ENCODE peak calls at places on chromosomes 7 and 10, in four cellular contexts. C is lower lobe of right lung; V is activated CD8-positive, alpha-beta memory T cell treated with anti-CD3 and anti-CD28 coated beads, Interleukin-2, amount 50 U/mL, for 4 hours; G is MM.1S. K is an unnamed sample.

GRCh38 chr10:78292987-78293865 is 259.6 kb downstream of the RPS24 start:
- DNase-seq in C (no peak), V (no peak), G (no peak), K (no peak)

GRCh38 chr7:100171087-100171681 is 2.8 kb upstream of the GAL3ST4 start:
- DNase-seq in C (no peak), V (peak), G (no peak), K (no peak)

GRCh38 chr10:84818956-84819355 is 490.6 kb downstream of the CCSER2 start:
- DNase-seq in C (no peak), V (no peak), G (no peak), K (no peak)

GRCh38 chr7:36370046-36370445 is 19.6 kb upstream of the ANLN start:
- DNase-seq in C (no peak), V (no peak), G (no peak), K (no peak)

GRCh38 chr7:150449206-150449956 is 1.0 kb upstream of the GIMAP8 start:
- DNase-seq in C (no peak), V (no peak), G (no peak), K (no peak)

GRCh38 chr7:139523199-139523941 is at the start of gene CLEC2L:
- DNase-seq in C (no peak), V (no peak), G (no peak), K (no peak)

GRCh38 chr7:44771358-44771757 is 22.7 kb downstream of the ZMIZ2 start:
- DNase-seq in C (no peak), V (no peak), G (no peak), K (no peak)

GRCh38 chr7:37732253-37732652 is 48.7 kb downstream of the GPR141 start:
- DNase-seq in C (no peak), V (no peak), G (peak), K (peak)

GRCh38 chr7:37320140-37320839 is 128.4 kb downstream of the ELMO1 start:
- DNase-seq in C (no peak), V (no peak), G (no peak), K (no peak)

GRCh38 chr10:102287991-102288390 is 42.7 kb downstream of the GBF1 start:
- DNase-seq in C (no peak), V (no peak), G (no peak), K (no peak)

GRCh38 chr7:46606771-46607170 is 685.7 kb upstream of the IGFBP3 start:
- DNase-seq in C (no peak), V (no peak), G (no peak), K (no peak)

GRCh38 chr7:69668339-69668738 is 70.1 kb downstream of the AUTS2 start:
- DNase-seq in C (no peak), V (no peak), G (no peak), K (no peak)

GRCh38 chr7:158685727-158686126 is 18.9 kb downstream of the NCAPG2 start:
- DNase-seq in C (no peak), V (no peak), G (no peak), K (no peak)

GRCh38 chr7:36796850-36797618 is 72.7 kb upstream of the AOAH start:
- DNase-seq in C (no peak), V (no peak), G (no peak), K (no peak)

GRCh38 chr7:155459867-155460461 is 2.0 kb downstream of the EN2 start:
- DNase-seq in C (no peak), V (no peak), G (no peak), K (peak)

GRCh38 chr10:86969421-86970041 is 1.2 kb downstream of the ADIRF start:
- DNase-seq in C (no peak), V (no peak), G (no peak), K (peak)

GRCh38 chr7:92836489-92837213 is at the start of gene CDK6:
- DNase-seq in C (peak), V (peak), G (peak), K (peak)

GRCh38 chr7:140541176-140541512 is 61.8 kb upstream of the MKRN1 start:
- DNase-seq in C (no peak), V (no peak), G (no peak), K (no peak)

GRCh38 chr7:140525741-140526140 is 46.4 kb upstream of the MKRN1 start:
- DNase-seq in C (no peak), V (peak), G (peak), K (no peak)

GRCh38 chr10:126268104-126268900 is 120.0 kb downstream of the ADAM12 start:
- DNase-seq in C (no peak), V (no peak), G (no peak), K (no peak)

GRCh38 chr10:46555713-46556514 is 544 bp downstream of the GPRIN2 start:
- DNase-seq in C (peak), V (peak), G (peak), K (peak)

GRCh38 chr7:25260862-25261454 is 32.7 kb upstream of the NPVF start:
- DNase-seq in C (no peak), V (no peak), G (peak), K (no peak)

GRCh38 chr10:49398000-49398861 is 2.3 kb upstream of the DRGX start:
- DNase-seq in C (peak), V (peak), G (no peak), K (peak)

GRCh38 chr10:71489077-71489476 is 92.4 kb downstream of the CDH23 start:
- DNase-seq in C (no peak), V (no peak), G (no peak), K (no peak)

GRCh38 chr10:123640016-123640535 is 26.1 kb upstream of the GPR26 start:
- DNase-seq in C (no peak), V (no peak), G (no peak), K (no peak)

GRCh38 chr7:81075150-81075549 is 156.3 kb upstream of the SEMA3C start:
- DNase-seq in C (no peak), V (no peak), G (no peak), K (no peak)

GRCh38 chr7:109456116-109456515 is 886.4 kb downstream of the DNAJB9 start:
- DNase-seq in C (no peak), V (no peak), G (no peak), K (no peak)

GRCh38 chr10:25130911-25131310 is 43.9 kb upstream of the GPR158 start:
- DNase-seq in C (no peak), V (no peak), G (no peak), K (no peak)

GRCh38 chr10:100734295-100735086 is 10.9 kb upstream of the PAX2 start:
- DNase-seq in C (no peak), V (no peak), G (no peak), K (no peak)

GRCh38 chr7:143390773-143391114 is 9.6 kb downstream of the ZYX start:
- DNase-seq in C (no peak), V (no peak), G (no peak), K (no peak)

GRCh38 chr10:79178614-79179403 is 110.0 kb downstream of the ZMIZ1 start:
- DNase-seq in C (no peak), V (no peak), G (no peak), K (no peak)

GRCh38 chr10:103969436-103969835 is 2.5 kb downstream of the SLK start:
- DNase-seq in C (no peak), V (no peak), G (no peak), K (no peak)

K was measured in upper lobe of left lung.